ENCODE peak calls at places on chromosomes 7 and 10, in eight cellular contexts. W is skeletal muscle cell; R is CD8-positive, alpha-beta T cell; N is tibial artery; L is NCI-H774; D is C1 segment of cervical spinal cord; K is MM.1S; B is cardiac fibroblast. F is an unnamed sample.

GRCh38 chr7:41574377-41574776 is 128.5 kb downstream of the INHBA start:
- DNase-seq in W (no peak), K (no peak), N (no peak), L (no peak), R (no peak), B (peak; percentile 64), D (no peak), F (peak; percentile 81)

GRCh38 chr10:62268027-62268398 is 631 bp downstream of the RTKN2 start:
- DNase-seq in R (no peak), N (no peak), D (no peak), L (no peak), W (no peak), B (no peak), K (peak; percentile 6), F (no peak)

GRCh38 chr10:114933588-114933987 is 4.4 kb upstream of the TRUB1 start:
- DNase-seq in K (no peak), N (no peak), R (no peak), L (no peak), B (peak; percentile 25), D (no peak), W (no peak), F (peak; percentile 10)

GRCh38 chr7:47482013-47482761 is 99.7 kb downstream of the TNS3 start:
- DNase-seq in N (peak; percentile 64), R (no peak), K (peak; percentile 71), B (peak; percentile 95), W (peak; percentile 87), D (no peak), L (no peak), F (peak; percentile 95)

GRCh38 chr10:71623098-71623985 is 96.2 kb downstream of the C10orf105 start:
- DNase-seq in B (peak; percentile 15), K (no peak), L (no peak), D (no peak), W (no peak), N (no peak), R (no peak), F (peak; percentile 17)

GRCh38 chr7:38975944-38976392 is 1.7 kb upstream of the POU6F2 start:
- DNase-seq in W (no peak), B (no peak), D (no peak), L (no peak), K (no peak), R (no peak), N (no peak), F (no peak)

GRCh38 chr7:103598326-103598905 is 152.4 kb upstream of the SLC26A5 start:
- DNase-seq in D (no peak), R (no peak), L (no peak), N (no peak), W (no peak), B (no peak), K (no peak), F (no peak)

GRCh38 chr10:14578060-14578952 is 196.4 kb downstream of the FAM107B start:
- DNase-seq in L (no peak), K (no peak), D (no peak), R (no peak), N (peak; percentile 73), W (no peak), B (peak; percentile 73), F (no peak)

GRCh38 chr10:89216056-89216455 is 8.9 kb upstream of the CH25H start:
- DNase-seq in K (no peak), B (no peak), N (no peak), W (no peak), R (no peak), L (no peak), D (no peak), F (no peak)